ENCODE peak calls at places on chromosomes 5 and 9, in eight cellular contexts. One of them, this sample, is unnamed.

GRCh38 chr9:4237748-4238511 is 61.9 kb downstream of the GLIS3 start:
- DNase-seq in uterus: no peak
- DNase-seq in GM23338: peak; percentile 57
- DNase-seq in GM20000: no peak
- DNase-seq in cardiac fibroblast: peak; percentile 40
- DNase-seq in RWPE1: no peak
- DNase-seq in Peyer's patch: no peak
- DNase-seq in mesothelial cell of epicardium: no peak
- DNase-seq in this sample: no peak

GRCh38 chr5:132760601-132761317 is 13.5 kb downstream of the CCNI2 start:
- DNase-seq in mesothelial cell of epicardium: no peak
- DNase-seq in GM23338: no peak
- DNase-seq in RWPE1: no peak
- DNase-seq in Peyer's patch: no peak
- DNase-seq in cardiac fibroblast: no peak
- DNase-seq in GM20000: no peak
- DNase-seq in uterus: no peak
- DNase-seq in this sample: no peak

GRCh38 chr5:164600929-164601535 is 1095.6 kb downstream of the MAT2B start:
- DNase-seq in uterus: no peak
- DNase-seq in GM23338: no peak
- DNase-seq in mesothelial cell of epicardium: no peak
- DNase-seq in Peyer's patch: no peak
- DNase-seq in cardiac fibroblast: no peak
- DNase-seq in RWPE1: no peak
- DNase-seq in GM20000: no peak
- DNase-seq in this sample: no peak

GRCh38 chr9:130124471-130124870 is 47.7 kb upstream of the NCS1 start:
- DNase-seq in RWPE1: no peak
- DNase-seq in cardiac fibroblast: no peak
- DNase-seq in mesothelial cell of epicardium: no peak
- DNase-seq in Peyer's patch: no peak
- DNase-seq in GM23338: no peak
- DNase-seq in uterus: peak; percentile 52
- DNase-seq in GM20000: no peak
- DNase-seq in this sample: no peak

GRCh38 chr5:185095-186070 is 5.9 kb upstream of the LRRC14B start:
- DNase-seq in cardiac fibroblast: no peak
- DNase-seq in GM23338: no peak
- DNase-seq in uterus: no peak
- DNase-seq in GM20000: no peak
- DNase-seq in RWPE1: no peak
- DNase-seq in Peyer's patch: no peak
- DNase-seq in mesothelial cell of epicardium: no peak
- DNase-seq in this sample: no peak

GRCh38 chr9:135093111-135093510 is 5.6 kb downstream of the OLFM1 start:
- DNase-seq in mesothelial cell of epicardium: no peak
- DNase-seq in uterus: no peak
- DNase-seq in cardiac fibroblast: no peak
- DNase-seq in GM20000: no peak
- DNase-seq in RWPE1: no peak
- DNase-seq in Peyer's patch: no peak
- DNase-seq in GM23338: no peak
- DNase-seq in this sample: no peak

GRCh38 chr9:127567898-127568617 is 44.0 kb upstream of the STXBP1 start:
- DNase-seq in cardiac fibroblast: no peak
- DNase-seq in GM23338: peak; percentile 72
- DNase-seq in RWPE1: no peak
- DNase-seq in GM20000: no peak
- DNase-seq in Peyer's patch: no peak
- DNase-seq in mesothelial cell of epicardium: peak; percentile 60
- DNase-seq in uterus: peak; percentile 43
- DNase-seq in this sample: no peak

GRCh38 chr5:102678267-102679058 is 76.6 kb upstream of the PAM start:
- DNase-seq in GM20000: no peak
- DNase-seq in RWPE1: peak; percentile 28
- DNase-seq in Peyer's patch: no peak
- DNase-seq in cardiac fibroblast: peak; percentile 23
- DNase-seq in uterus: no peak
- DNase-seq in mesothelial cell of epicardium: no peak
- DNase-seq in GM23338: no peak
- DNase-seq in this sample: no peak

GRCh38 chr5:124697912-124698690 is 48.3 kb downstream of the ZNF608 start:
- DNase-seq in cardiac fibroblast: peak; percentile 69
- DNase-seq in Peyer's patch: no peak
- DNase-seq in RWPE1: no peak
- DNase-seq in mesothelial cell of epicardium: no peak
- DNase-seq in uterus: no peak
- DNase-seq in GM20000: no peak
- DNase-seq in GM23338: peak; percentile 52
- DNase-seq in this sample: no peak

GRCh38 chr9:112900901-112901300 is 10.2 kb upstream of the SLC46A2 start:
- DNase-seq in Peyer's patch: no peak
- DNase-seq in uterus: no peak
- DNase-seq in cardiac fibroblast: no peak
- DNase-seq in mesothelial cell of epicardium: no peak
- DNase-seq in GM23338: no peak
- DNase-seq in GM20000: no peak
- DNase-seq in RWPE1: no peak
- DNase-seq in this sample: no peak

GRCh38 chr9:108780949-108781734 is 74.6 kb downstream of the ACTL7B start:
- DNase-seq in Peyer's patch: no peak
- DNase-seq in GM23338: peak; percentile 16
- DNase-seq in uterus: no peak
- DNase-seq in mesothelial cell of epicardium: no peak
- DNase-seq in GM20000: no peak
- DNase-seq in RWPE1: no peak
- DNase-seq in cardiac fibroblast: no peak
- DNase-seq in this sample: no peak

GRCh38 chr9:101628173-101628572 is 33.4 kb upstream of the PPP3R2 start:
- DNase-seq in RWPE1: peak; percentile 27
- DNase-seq in mesothelial cell of epicardium: no peak
- DNase-seq in cardiac fibroblast: no peak
- DNase-seq in GM20000: no peak
- DNase-seq in GM23338: peak; percentile 33
- DNase-seq in uterus: no peak
- DNase-seq in Peyer's patch: no peak
- DNase-seq in this sample: no peak

GRCh38 chr9:101119206-101119819 is 90.8 kb downstream of the PLPPR1 start:
- DNase-seq in Peyer's patch: no peak
- DNase-seq in uterus: no peak
- DNase-seq in RWPE1: peak; percentile 57
- DNase-seq in mesothelial cell of epicardium: peak; percentile 58
- DNase-seq in cardiac fibroblast: peak; percentile 10
- DNase-seq in GM20000: peak; percentile 47
- DNase-seq in GM23338: peak; percentile 83
- DNase-seq in this sample: no peak

GRCh38 chr9:137657606-137658005 is 38.8 kb downstream of the EHMT1 start:
- DNase-seq in GM23338: no peak
- DNase-seq in cardiac fibroblast: no peak
- DNase-seq in RWPE1: no peak
- DNase-seq in GM20000: no peak
- DNase-seq in mesothelial cell of epicardium: no peak
- DNase-seq in Peyer's patch: no peak
- DNase-seq in uterus: no peak
- DNase-seq in this sample: no peak

GRCh38 chr5:170484847-170485605 is 18.8 kb upstream of the KCNIP1 start:
- DNase-seq in GM20000: no peak
- DNase-seq in cardiac fibroblast: no peak
- DNase-seq in uterus: no peak
- DNase-seq in RWPE1: no peak
- DNase-seq in Peyer's patch: no peak
- DNase-seq in GM23338: no peak
- DNase-seq in mesothelial cell of epicardium: no peak
- DNase-seq in this sample: no peak

GRCh38 chr5:172054611-172055153 is 48.2 kb upstream of the FBXW11 start:
- DNase-seq in mesothelial cell of epicardium: no peak
- DNase-seq in GM20000: no peak
- DNase-seq in RWPE1: no peak
- DNase-seq in GM23338: no peak
- DNase-seq in Peyer's patch: no peak
- DNase-seq in uterus: no peak
- DNase-seq in cardiac fibroblast: no peak
- DNase-seq in this sample: no peak

GRCh38 chr5:170920196-170920595 is 58.4 kb downstream of the RANBP17 start:
- DNase-seq in GM23338: no peak
- DNase-seq in RWPE1: no peak
- DNase-seq in cardiac fibroblast: no peak
- DNase-seq in GM20000: no peak
- DNase-seq in uterus: no peak
- DNase-seq in Peyer's patch: no peak
- DNase-seq in mesothelial cell of epicardium: no peak
- DNase-seq in this sample: no peak

GRCh38 chr9:91119147-91119546 is 242.6 kb downstream of the AUH start:
- DNase-seq in cardiac fibroblast: peak; percentile 37
- DNase-seq in mesothelial cell of epicardium: no peak
- DNase-seq in GM20000: no peak
- DNase-seq in RWPE1: peak; percentile 83
- DNase-seq in uterus: no peak
- DNase-seq in Peyer's patch: no peak
- DNase-seq in GM23338: peak; percentile 9
- DNase-seq in this sample: no peak

GRCh38 chr5:18761801-18762200 is 1127.5 kb downstream of the TAF11L14 start:
- DNase-seq in GM20000: no peak
- DNase-seq in cardiac fibroblast: no peak
- DNase-seq in uterus: no peak
- DNase-seq in mesothelial cell of epicardium: no peak
- DNase-seq in Peyer's patch: no peak
- DNase-seq in RWPE1: peak; percentile 10
- DNase-seq in GM23338: no peak
- DNase-seq in this sample: no peak

DNA sequence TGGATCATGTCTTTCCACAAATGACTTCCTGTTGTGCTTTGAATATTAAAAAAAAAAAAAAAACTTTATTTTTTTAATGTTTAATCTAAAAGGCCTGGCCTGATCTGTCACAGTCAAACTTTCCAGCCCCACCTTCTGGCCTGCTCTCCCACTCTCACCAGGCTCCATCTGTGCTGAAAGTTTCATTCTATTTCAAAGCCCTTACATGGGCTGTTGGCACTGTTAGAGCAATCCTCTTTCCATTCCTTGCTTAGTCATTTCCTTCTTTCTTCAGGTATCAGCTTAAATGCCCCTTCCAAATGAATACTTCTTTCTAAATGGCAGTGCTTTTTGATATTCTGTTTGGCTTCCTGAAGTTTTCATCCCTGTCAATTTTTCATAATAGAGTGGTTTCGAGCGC is 1104.8 kb upstream of the C9orf72 start:
- DNase-seq in cardiac fibroblast: no peak
- DNase-seq in RWPE1: no peak
- DNase-seq in GM23338: peak; percentile 10
- DNase-seq in Peyer's patch: no peak
- DNase-seq in GM20000: no peak
- DNase-seq in mesothelial cell of epicardium: no peak
- DNase-seq in uterus: no peak
- DNase-seq in this sample: no peak
- TF ChIP-seq CTCF in cardiac fibroblast: no peak
- TF ChIP-seq CTCF in RWPE1: no peak
- TF ChIP-seq CTCF in GM23338: no peak
- TF ChIP-seq CTCF in Peyer's patch: no peak
- TF ChIP-seq CTCF in GM20000: no peak
- TF ChIP-seq CTCF in mesothelial cell of epicardium: no peak
- TF ChIP-seq CTCF in uterus: no peak
- TF ChIP-seq CTCF in this sample: no peak

DNA sequence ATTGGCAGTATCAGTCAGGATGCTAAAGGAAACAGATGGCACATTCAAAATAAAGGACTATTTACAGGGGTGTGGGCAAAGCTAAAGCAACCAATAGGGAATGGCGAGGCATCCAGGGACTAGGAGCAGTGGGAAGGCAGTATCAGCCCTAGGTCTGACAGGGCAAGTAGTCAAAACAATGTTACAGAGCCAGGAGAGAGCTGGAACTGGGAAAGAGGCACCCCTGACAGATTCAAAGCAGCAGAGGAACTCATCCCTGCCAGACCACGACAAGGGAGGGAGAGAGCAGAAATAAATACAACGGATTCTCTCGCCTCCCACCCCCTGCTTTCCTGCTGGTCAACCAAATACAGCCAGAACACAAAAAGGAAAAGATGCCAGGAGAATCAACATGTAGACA is 371.5 kb downstream of the NR2F1-AS1 start:
- DNase-seq in mesothelial cell of epicardium: no peak
- DNase-seq in GM20000: no peak
- DNase-seq in uterus: no peak
- DNase-seq in GM23338: no peak
- DNase-seq in cardiac fibroblast: no peak
- DNase-seq in Peyer's patch: no peak
- DNase-seq in RWPE1: no peak
- DNase-seq in this sample: no peak
- TF ChIP-seq CTCF in mesothelial cell of epicardium: no peak
- TF ChIP-seq CTCF in GM20000: no peak
- TF ChIP-seq CTCF in uterus: no peak
- TF ChIP-seq CTCF in GM23338: no peak
- TF ChIP-seq CTCF in cardiac fibroblast: no peak
- TF ChIP-seq CTCF in Peyer's patch: no peak
- TF ChIP-seq CTCF in RWPE1: no peak
- TF ChIP-seq CTCF in this sample: no peak

GRCh38 chr5:114101153-114101552 is 260.7 kb upstream of the KCNN2 start:
- DNase-seq in GM20000: peak; percentile 26
- DNase-seq in GM23338: peak; percentile 72
- DNase-seq in mesothelial cell of epicardium: no peak
- DNase-seq in uterus: no peak
- DNase-seq in RWPE1: peak; percentile 38
- DNase-seq in cardiac fibroblast: peak; percentile 73
- DNase-seq in Peyer's patch: no peak
- DNase-seq in this sample: no peak
- TF ChIP-seq CTCF in GM20000: peak; percentile 48
- TF ChIP-seq CTCF in GM23338: peak; percentile 67
- TF ChIP-seq CTCF in mesothelial cell of epicardium: peak; percentile 49
- TF ChIP-seq CTCF in uterus: no peak
- TF ChIP-seq CTCF in RWPE1: peak; percentile 52
- TF ChIP-seq CTCF in cardiac fibroblast: peak; percentile 62
- TF ChIP-seq CTCF in Peyer's patch: no peak
- TF ChIP-seq CTCF in this sample: no peak

GRCh38 chr9:133725886-133726285 is 12.3 kb downstream of the SARDH start:
- DNase-seq in RWPE1: no peak
- DNase-seq in Peyer's patch: no peak
- DNase-seq in GM20000: no peak
- DNase-seq in mesothelial cell of epicardium: no peak
- DNase-seq in GM23338: no peak
- DNase-seq in uterus: peak; percentile 5
- DNase-seq in cardiac fibroblast: no peak
- DNase-seq in this sample: no peak

GRCh38 chr9:133727876-133728441 is 10.2 kb downstream of the SARDH start:
- DNase-seq in mesothelial cell of epicardium: no peak
- DNase-seq in uterus: peak; percentile 12
- DNase-seq in cardiac fibroblast: no peak
- DNase-seq in Peyer's patch: no peak
- DNase-seq in GM23338: no peak
- DNase-seq in RWPE1: no peak
- DNase-seq in GM20000: no peak
- DNase-seq in this sample: peak; percentile 20

GRCh38 chr9:133726401-133727276 is 11.5 kb downstream of the SARDH start:
- DNase-seq in Peyer's patch: peak; percentile 15
- DNase-seq in mesothelial cell of epicardium: peak; percentile 77
- DNase-seq in GM23338: peak; percentile 70
- DNase-seq in GM20000: peak; percentile 73
- DNase-seq in cardiac fibroblast: peak; percentile 78
- DNase-seq in uterus: peak; percentile 61
- DNase-seq in RWPE1: peak; percentile 78
- DNase-seq in this sample: peak; percentile 23

GRCh38 chr9:133728856-133729645 is 9.1 kb downstream of the SARDH start:
- DNase-seq in GM20000: no peak
- DNase-seq in mesothelial cell of epicardium: no peak
- DNase-seq in cardiac fibroblast: no peak
- DNase-seq in uterus: no peak
- DNase-seq in GM23338: no peak
- DNase-seq in RWPE1: no peak
- DNase-seq in Peyer's patch: no peak
- DNase-seq in this sample: peak; percentile 6

GRCh38 chr9:133727277-133727875 is 10.8 kb downstream of the SARDH start:
- DNase-seq in GM20000: no peak
- DNase-seq in RWPE1: no peak
- DNase-seq in Peyer's patch: peak; percentile 13
- DNase-seq in cardiac fibroblast: no peak
- DNase-seq in GM23338: no peak
- DNase-seq in mesothelial cell of epicardium: no peak
- DNase-seq in uterus: peak; percentile 3
- DNase-seq in this sample: peak; percentile 1
- TF ChIP-seq CTCF in GM20000: no peak
- TF ChIP-seq CTCF in RWPE1: no peak
- TF ChIP-seq CTCF in Peyer's patch: no peak
- TF ChIP-seq CTCF in cardiac fibroblast: no peak
- TF ChIP-seq CTCF in GM23338: no peak
- TF ChIP-seq CTCF in mesothelial cell of epicardium: no peak
- TF ChIP-seq CTCF in uterus: no peak
- TF ChIP-seq CTCF in this sample: no peak

This sample was measured in omental fat pad.